ENCODE peak calls at places on chromosomes 3 and 15, in ten cellular contexts. One of them, this sample, is unnamed.

GRCh38 chr3:122239112-122239511 is 55.6 kb downstream of the CASR start:
- DNase-seq in heart left ventricle: no peak
- DNase-seq in cardiac fibroblast: no peak
- DNase-seq in esophagus squamous epithelium: no peak
- DNase-seq in lung: no peak
- DNase-seq in lower lobe of right lung: no peak
- DNase-seq in pancreas: no peak
- DNase-seq in CD8-positive, alpha-beta T cell: no peak
- DNase-seq in cardiac muscle cell: no peak
- DNase-seq in fibroblast of lung: no peak
- DNase-seq in this sample: no peak

GRCh38 chr15:32774022-32774421 is 56.2 kb downstream of the GREM1 start:
- DNase-seq in heart left ventricle: no peak
- DNase-seq in cardiac fibroblast: peak
- DNase-seq in esophagus squamous epithelium: no peak
- DNase-seq in lung: no peak
- DNase-seq in lower lobe of right lung: no peak
- DNase-seq in pancreas: no peak
- DNase-seq in CD8-positive, alpha-beta T cell: no peak
- DNase-seq in cardiac muscle cell: peak
- DNase-seq in fibroblast of lung: peak
- DNase-seq in this sample: no peak

GRCh38 chr15:56739474-56739873 is 6.2 kb upstream of the ZNF280D start:
- DNase-seq in heart left ventricle: no peak
- DNase-seq in cardiac fibroblast: no peak
- DNase-seq in esophagus squamous epithelium: no peak
- DNase-seq in lung: no peak
- DNase-seq in lower lobe of right lung: no peak
- DNase-seq in pancreas: no peak
- DNase-seq in CD8-positive, alpha-beta T cell: no peak
- DNase-seq in cardiac muscle cell: no peak
- DNase-seq in fibroblast of lung: no peak
- DNase-seq in this sample: no peak

GRCh38 chr3:127457094-127457475 is 133.4 kb downstream of the TPRA1 start:
- DNase-seq in heart left ventricle: peak
- DNase-seq in cardiac fibroblast: peak
- DNase-seq in esophagus squamous epithelium: no peak
- DNase-seq in lung: peak
- DNase-seq in lower lobe of right lung: no peak
- DNase-seq in pancreas: peak
- DNase-seq in CD8-positive, alpha-beta T cell: no peak
- DNase-seq in cardiac muscle cell: peak
- DNase-seq in fibroblast of lung: peak
- DNase-seq in this sample: no peak

GRCh38 chr3:106058485-106058884 is 189.7 kb upstream of the CBLB start:
- DNase-seq in heart left ventricle: no peak
- DNase-seq in cardiac fibroblast: no peak
- DNase-seq in esophagus squamous epithelium: no peak
- DNase-seq in lung: no peak
- DNase-seq in lower lobe of right lung: no peak
- DNase-seq in pancreas: no peak
- DNase-seq in CD8-positive, alpha-beta T cell: no peak
- DNase-seq in cardiac muscle cell: no peak
- DNase-seq in fibroblast of lung: no peak
- DNase-seq in this sample: no peak

GRCh38 chr3:75192065-75192658 is 472.0 kb upstream of the FRG2C start:
- DNase-seq in heart left ventricle: no peak
- DNase-seq in cardiac fibroblast: peak
- DNase-seq in esophagus squamous epithelium: no peak
- DNase-seq in lung: peak
- DNase-seq in lower lobe of right lung: no peak
- DNase-seq in pancreas: no peak
- DNase-seq in CD8-positive, alpha-beta T cell: peak
- DNase-seq in cardiac muscle cell: peak
- DNase-seq in fibroblast of lung: peak
- DNase-seq in this sample: no peak

GRCh38 chr15:92906038-92906437 is 5.9 kb downstream of the CHD2 start:
- DNase-seq in heart left ventricle: no peak
- DNase-seq in cardiac fibroblast: no peak
- DNase-seq in esophagus squamous epithelium: no peak
- DNase-seq in lung: no peak
- DNase-seq in lower lobe of right lung: no peak
- DNase-seq in pancreas: no peak
- DNase-seq in CD8-positive, alpha-beta T cell: no peak
- DNase-seq in cardiac muscle cell: no peak
- DNase-seq in fibroblast of lung: no peak
- DNase-seq in this sample: no peak

GRCh38 chr15:80991446-80991845 is 1.8 kb upstream of the MESD start:
- DNase-seq in heart left ventricle: peak
- DNase-seq in cardiac fibroblast: peak
- DNase-seq in esophagus squamous epithelium: no peak
- DNase-seq in lung: peak
- DNase-seq in lower lobe of right lung: no peak
- DNase-seq in pancreas: no peak
- DNase-seq in CD8-positive, alpha-beta T cell: no peak
- DNase-seq in cardiac muscle cell: peak
- DNase-seq in fibroblast of lung: peak
- DNase-seq in this sample: no peak

GRCh38 chr15:80580107-80580506 is 115.0 kb upstream of the ABHD17C start:
- DNase-seq in heart left ventricle: no peak
- DNase-seq in cardiac fibroblast: peak
- DNase-seq in esophagus squamous epithelium: no peak
- DNase-seq in lung: no peak
- DNase-seq in lower lobe of right lung: no peak
- DNase-seq in pancreas: no peak
- DNase-seq in CD8-positive, alpha-beta T cell: no peak
- DNase-seq in cardiac muscle cell: peak
- DNase-seq in fibroblast of lung: peak
- DNase-seq in this sample: no peak

GRCh38 chr3:190225186-190225692 is 97.0 kb downstream of the CLDN1 start:
- DNase-seq in heart left ventricle: no peak
- DNase-seq in cardiac fibroblast: peak
- DNase-seq in esophagus squamous epithelium: no peak
- DNase-seq in lung: no peak
- DNase-seq in lower lobe of right lung: no peak
- DNase-seq in pancreas: no peak
- DNase-seq in CD8-positive, alpha-beta T cell: no peak
- DNase-seq in cardiac muscle cell: peak
- DNase-seq in fibroblast of lung: peak
- DNase-seq in this sample: no peak

GRCh38 chr3:97121386-97121785 is 307.0 kb downstream of the EPHA6 start:
- DNase-seq in heart left ventricle: no peak
- DNase-seq in cardiac fibroblast: no peak
- DNase-seq in esophagus squamous epithelium: no peak
- DNase-seq in lung: no peak
- DNase-seq in lower lobe of right lung: no peak
- DNase-seq in pancreas: no peak
- DNase-seq in CD8-positive, alpha-beta T cell: no peak
- DNase-seq in cardiac muscle cell: no peak
- DNase-seq in fibroblast of lung: no peak
- DNase-seq in this sample: no peak

GRCh38 chr3:192845196-192845855 is 72.3 kb downstream of the MB21D2 start:
- DNase-seq in heart left ventricle: no peak
- DNase-seq in cardiac fibroblast: peak
- DNase-seq in esophagus squamous epithelium: no peak
- DNase-seq in lung: no peak
- DNase-seq in lower lobe of right lung: no peak
- DNase-seq in pancreas: no peak
- DNase-seq in CD8-positive, alpha-beta T cell: no peak
- DNase-seq in cardiac muscle cell: no peak
- DNase-seq in fibroblast of lung: peak
- DNase-seq in this sample: no peak

GRCh38 chr15:68783226-68784054 is 37.3 kb downstream of the ANP32A start:
- DNase-seq in heart left ventricle: no peak
- DNase-seq in cardiac fibroblast: no peak
- DNase-seq in esophagus squamous epithelium: no peak
- DNase-seq in lung: no peak
- DNase-seq in lower lobe of right lung: peak
- DNase-seq in pancreas: peak
- DNase-seq in CD8-positive, alpha-beta T cell: peak
- DNase-seq in cardiac muscle cell: no peak
- DNase-seq in fibroblast of lung: no peak
- DNase-seq in this sample: no peak
- TF ChIP-seq CTCF in heart left ventricle: peak
- TF ChIP-seq CTCF in cardiac fibroblast: peak
- TF ChIP-seq CTCF in esophagus squamous epithelium: peak
- TF ChIP-seq CTCF in lung: peak
- TF ChIP-seq CTCF in lower lobe of right lung: peak
- TF ChIP-seq CTCF in pancreas: peak
- TF ChIP-seq CTCF in CD8-positive, alpha-beta T cell: peak
- TF ChIP-seq CTCF in cardiac muscle cell: peak
- TF ChIP-seq CTCF in fibroblast of lung: peak
- TF ChIP-seq CTCF in this sample: peak

GRCh38 chr3:12797892-12798558 is 1.5 kb downstream of the CAND2 start:
- DNase-seq in heart left ventricle: no peak
- DNase-seq in cardiac fibroblast: no peak
- DNase-seq in esophagus squamous epithelium: no peak
- DNase-seq in lung: no peak
- DNase-seq in lower lobe of right lung: no peak
- DNase-seq in pancreas: no peak
- DNase-seq in CD8-positive, alpha-beta T cell: no peak
- DNase-seq in cardiac muscle cell: no peak
- DNase-seq in fibroblast of lung: no peak
- DNase-seq in this sample: no peak
- TF ChIP-seq CTCF in heart left ventricle: no peak
- TF ChIP-seq CTCF in cardiac fibroblast: no peak
- TF ChIP-seq CTCF in esophagus squamous epithelium: no peak
- TF ChIP-seq CTCF in lung: no peak
- TF ChIP-seq CTCF in lower lobe of right lung: no peak
- TF ChIP-seq CTCF in pancreas: no peak
- TF ChIP-seq CTCF in CD8-positive, alpha-beta T cell: no peak
- TF ChIP-seq CTCF in cardiac muscle cell: no peak
- TF ChIP-seq CTCF in fibroblast of lung: no peak
- TF ChIP-seq CTCF in this sample: no peak

DNA sequence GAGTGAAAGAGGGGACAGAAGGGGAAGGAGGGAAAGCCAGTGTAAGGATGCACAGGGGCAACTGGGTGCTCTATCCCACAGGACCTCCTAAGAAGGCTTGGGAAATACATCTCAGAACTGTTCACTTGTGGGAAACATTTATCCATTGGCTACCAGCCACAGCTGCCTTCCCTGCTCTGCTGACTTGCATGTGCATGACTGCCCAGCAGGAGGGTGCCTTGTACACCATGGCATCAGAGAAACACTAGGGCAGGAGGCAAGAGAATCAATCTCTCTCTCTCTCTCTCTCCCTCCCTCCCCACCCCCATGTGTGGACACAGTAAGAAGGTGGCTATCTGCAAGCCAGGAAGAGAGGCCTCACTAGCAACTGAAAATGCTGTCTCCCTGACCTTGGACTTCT is 62.9 kb upstream of the ZBTB38 start:
- DNase-seq in heart left ventricle: no peak
- DNase-seq in cardiac fibroblast: peak
- DNase-seq in esophagus squamous epithelium: no peak
- DNase-seq in lung: no peak
- DNase-seq in lower lobe of right lung: no peak
- DNase-seq in pancreas: no peak
- DNase-seq in CD8-positive, alpha-beta T cell: no peak
- DNase-seq in cardiac muscle cell: peak
- DNase-seq in fibroblast of lung: peak
- DNase-seq in this sample: no peak
- TF ChIP-seq CTCF in heart left ventricle: no peak
- TF ChIP-seq CTCF in cardiac fibroblast: peak
- TF ChIP-seq CTCF in esophagus squamous epithelium: no peak
- TF ChIP-seq CTCF in lung: no peak
- TF ChIP-seq CTCF in lower lobe of right lung: no peak
- TF ChIP-seq CTCF in pancreas: no peak
- TF ChIP-seq CTCF in CD8-positive, alpha-beta T cell: no peak
- TF ChIP-seq CTCF in cardiac muscle cell: peak
- TF ChIP-seq CTCF in fibroblast of lung: peak
- TF ChIP-seq CTCF in this sample: peak

GRCh38 chr15:48331796-48332641 is 790 bp downstream of the DUT start:
- DNase-seq in heart left ventricle: peak
- DNase-seq in cardiac fibroblast: no peak
- DNase-seq in esophagus squamous epithelium: peak
- DNase-seq in lung: peak
- DNase-seq in lower lobe of right lung: peak
- DNase-seq in pancreas: peak
- DNase-seq in CD8-positive, alpha-beta T cell: peak
- DNase-seq in cardiac muscle cell: no peak
- DNase-seq in fibroblast of lung: peak
- DNase-seq in this sample: peak

GRCh38 chr15:48333553-48333952 is 2.3 kb downstream of the DUT start:
- DNase-seq in heart left ventricle: no peak
- DNase-seq in cardiac fibroblast: no peak
- DNase-seq in esophagus squamous epithelium: no peak
- DNase-seq in lung: no peak
- DNase-seq in lower lobe of right lung: no peak
- DNase-seq in pancreas: no peak
- DNase-seq in CD8-positive, alpha-beta T cell: no peak
- DNase-seq in cardiac muscle cell: no peak
- DNase-seq in fibroblast of lung: no peak
- DNase-seq in this sample: no peak

GRCh38 chr15:48330045-48330840 is 986 bp upstream of the DUT start:
- DNase-seq in heart left ventricle: no peak
- DNase-seq in cardiac fibroblast: peak
- DNase-seq in esophagus squamous epithelium: no peak
- DNase-seq in lung: no peak
- DNase-seq in lower lobe of right lung: no peak
- DNase-seq in pancreas: no peak
- DNase-seq in CD8-positive, alpha-beta T cell: no peak
- DNase-seq in cardiac muscle cell: peak
- DNase-seq in fibroblast of lung: peak
- DNase-seq in this sample: no peak

GRCh38 chr15:48332642-48333034 is 1.4 kb downstream of the DUT start:
- DNase-seq in heart left ventricle: no peak
- DNase-seq in cardiac fibroblast: no peak
- DNase-seq in esophagus squamous epithelium: no peak
- DNase-seq in lung: no peak
- DNase-seq in lower lobe of right lung: no peak
- DNase-seq in pancreas: no peak
- DNase-seq in CD8-positive, alpha-beta T cell: no peak
- DNase-seq in cardiac muscle cell: no peak
- DNase-seq in fibroblast of lung: no peak
- DNase-seq in this sample: no peak

DNA sequence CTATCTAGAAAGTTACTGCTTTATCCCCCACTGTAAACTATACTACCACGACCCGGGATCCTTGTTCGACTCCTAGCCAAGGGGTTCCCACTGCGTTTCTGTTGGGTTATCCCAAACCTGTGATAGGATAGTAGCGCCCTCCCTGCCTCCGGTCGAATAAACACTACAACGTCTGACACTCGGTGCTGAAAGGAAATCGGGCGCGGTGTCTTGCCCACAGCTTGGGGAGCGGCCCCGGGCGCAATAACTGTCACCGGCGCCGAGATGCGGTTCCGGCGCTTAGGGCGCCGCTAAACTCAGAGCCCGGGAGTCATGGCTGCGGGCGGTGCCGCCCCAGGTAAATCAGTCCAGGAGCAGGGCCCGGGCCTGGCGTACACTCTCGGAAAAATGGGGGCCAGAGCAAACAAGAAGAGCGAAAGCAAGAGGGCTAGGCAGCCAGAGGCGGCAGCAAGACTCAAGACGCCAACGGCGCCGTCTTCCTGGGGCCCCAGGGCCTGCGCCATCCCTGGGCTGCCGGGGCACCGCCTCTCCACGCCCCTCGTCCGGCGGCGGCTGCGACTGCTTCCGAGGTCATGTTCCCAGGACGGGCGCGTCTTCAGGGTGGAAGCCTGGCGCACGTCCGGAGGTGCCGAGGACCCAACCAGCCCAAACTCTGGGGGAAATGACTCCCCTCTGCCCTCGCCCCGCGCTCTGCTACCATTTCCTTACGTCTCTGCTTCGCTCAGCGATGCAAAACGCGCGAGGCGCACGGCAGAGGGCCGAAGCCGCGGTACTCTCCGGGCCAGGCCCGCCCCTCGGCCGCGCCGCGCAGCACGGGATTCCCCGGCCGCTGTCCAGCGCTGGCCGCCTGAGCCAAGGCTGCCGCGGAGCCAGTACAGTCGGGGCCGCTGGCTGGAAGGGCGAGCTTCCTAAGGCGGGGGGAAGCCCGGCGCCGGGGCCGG is at the start of gene DUT:
- DNase-seq in heart left ventricle: peak
- DNase-seq in cardiac fibroblast: peak
- DNase-seq in esophagus squamous epithelium: peak
- DNase-seq in lung: peak
- DNase-seq in lower lobe of right lung: peak
- DNase-seq in pancreas: peak
- DNase-seq in CD8-positive, alpha-beta T cell: peak
- DNase-seq in cardiac muscle cell: peak
- DNase-seq in fibroblast of lung: peak
- DNase-seq in this sample: peak
- TF ChIP-seq CTCF in heart left ventricle: no peak
- TF ChIP-seq CTCF in cardiac fibroblast: no peak
- TF ChIP-seq CTCF in esophagus squamous epithelium: no peak
- TF ChIP-seq CTCF in lung: no peak
- TF ChIP-seq CTCF in lower lobe of right lung: peak
- TF ChIP-seq CTCF in pancreas: no peak
- TF ChIP-seq CTCF in CD8-positive, alpha-beta T cell: no peak
- TF ChIP-seq CTCF in cardiac muscle cell: no peak
- TF ChIP-seq CTCF in fibroblast of lung: no peak
- TF ChIP-seq CTCF in this sample: no peak

This sample was measured in type B pancreatic cell.